ENCODE peak calls at places on chromosomes 2 and 18, in four cellular contexts. One of them, this sample, is unnamed.
A peak's percentile ranks its signal among the peaks of the same experiment; 100 is the strongest.

GRCh38 chr2:18980778-18981104 is 377.7 kb downstream of the OSR1 start:
- DNase-seq in activated effector memory CD4-positive, alpha-beta T cell treated with Interleukin-2 at 50 U/mL for 16 hours: no peak
- DNase-seq in posterior cingulate gyrus: no peak
- DNase-seq in endothelial cell: no peak
- DNase-seq in this sample: no peak

GRCh38 chr2:225090746-225091145 is 48.5 kb upstream of the DOCK10 start:
- DNase-seq in posterior cingulate gyrus: no peak
- DNase-seq in endothelial cell: no peak
- DNase-seq in activated effector memory CD4-positive, alpha-beta T cell treated with Interleukin-2 at 50 U/mL for 16 hours: no peak
- DNase-seq in this sample: no peak

GRCh38 chr2:10407432-10407831 is 40.7 kb downstream of the ODC1 start:
- DNase-seq in posterior cingulate gyrus: no peak
- DNase-seq in activated effector memory CD4-positive, alpha-beta T cell treated with Interleukin-2 at 50 U/mL for 16 hours: no peak
- DNase-seq in endothelial cell: no peak
- DNase-seq in this sample: no peak

GRCh38 chr2:200862532-200863000 is 1.9 kb downstream of the CLK1 start:
- DNase-seq in posterior cingulate gyrus: no peak
- DNase-seq in endothelial cell: no peak
- DNase-seq in activated effector memory CD4-positive, alpha-beta T cell treated with Interleukin-2 at 50 U/mL for 16 hours: peak; percentile 18
- DNase-seq in this sample: peak; percentile 75

GRCh38 chr2:241135737-241136136 is 13.5 kb downstream of the PASK start:
- DNase-seq in activated effector memory CD4-positive, alpha-beta T cell treated with Interleukin-2 at 50 U/mL for 16 hours: no peak
- DNase-seq in endothelial cell: no peak
- DNase-seq in posterior cingulate gyrus: no peak
- DNase-seq in this sample: no peak

GRCh38 chr2:161010503-161010902 is 149.7 kb upstream of the TANK start:
- DNase-seq in posterior cingulate gyrus: no peak
- DNase-seq in activated effector memory CD4-positive, alpha-beta T cell treated with Interleukin-2 at 50 U/mL for 16 hours: no peak
- DNase-seq in endothelial cell: no peak
- DNase-seq in this sample: no peak

GRCh38 chr2:221095381-221095780 is 476.7 kb downstream of the EPHA4 start:
- DNase-seq in activated effector memory CD4-positive, alpha-beta T cell treated with Interleukin-2 at 50 U/mL for 16 hours: no peak
- DNase-seq in endothelial cell: no peak
- DNase-seq in posterior cingulate gyrus: no peak
- DNase-seq in this sample: no peak

GRCh38 chr18:79720359-79720733 is 40.7 kb downstream of the CTDP1 start:
- DNase-seq in endothelial cell: no peak
- DNase-seq in posterior cingulate gyrus: no peak
- DNase-seq in activated effector memory CD4-positive, alpha-beta T cell treated with Interleukin-2 at 50 U/mL for 16 hours: no peak
- DNase-seq in this sample: no peak

GRCh38 chr18:54233228-54233625 is 8.8 kb upstream of the MBD2 start:
- DNase-seq in posterior cingulate gyrus: no peak
- DNase-seq in endothelial cell: no peak
- DNase-seq in activated effector memory CD4-positive, alpha-beta T cell treated with Interleukin-2 at 50 U/mL for 16 hours: no peak
- DNase-seq in this sample: no peak

GRCh38 chr2:111061192-111061591 is 59.5 kb upstream of the BCL2L11 start:
- DNase-seq in endothelial cell: no peak
- DNase-seq in posterior cingulate gyrus: no peak
- DNase-seq in activated effector memory CD4-positive, alpha-beta T cell treated with Interleukin-2 at 50 U/mL for 16 hours: no peak
- DNase-seq in this sample: no peak

GRCh38 chr2:42824454-42824807 is 32.0 kb upstream of the HAAO start:
- DNase-seq in endothelial cell: no peak
- DNase-seq in posterior cingulate gyrus: no peak
- DNase-seq in activated effector memory CD4-positive, alpha-beta T cell treated with Interleukin-2 at 50 U/mL for 16 hours: no peak
- DNase-seq in this sample: no peak

GRCh38 chr2:237432484-237433092 is 18.6 kb upstream of the COL6A3 start:
- DNase-seq in activated effector memory CD4-positive, alpha-beta T cell treated with Interleukin-2 at 50 U/mL for 16 hours: peak; percentile 66
- DNase-seq in posterior cingulate gyrus: no peak
- DNase-seq in endothelial cell: no peak
- DNase-seq in this sample: peak; percentile 92

GRCh38 chr2:207394812-207395534 is 134.8 kb upstream of the CREB1 start:
- DNase-seq in activated effector memory CD4-positive, alpha-beta T cell treated with Interleukin-2 at 50 U/mL for 16 hours: no peak
- DNase-seq in endothelial cell: no peak
- DNase-seq in posterior cingulate gyrus: no peak
- DNase-seq in this sample: peak; percentile 98

GRCh38 chr2:120881981-120882788 is 146.5 kb downstream of the GLI2 start:
- DNase-seq in posterior cingulate gyrus: no peak
- DNase-seq in endothelial cell: no peak
- DNase-seq in activated effector memory CD4-positive, alpha-beta T cell treated with Interleukin-2 at 50 U/mL for 16 hours: no peak
- DNase-seq in this sample: no peak

GRCh38 chr2:204538179-204539009 is 6.9 kb upstream of the PARD3B start:
- DNase-seq in endothelial cell: peak; percentile 40
- DNase-seq in activated effector memory CD4-positive, alpha-beta T cell treated with Interleukin-2 at 50 U/mL for 16 hours: no peak
- DNase-seq in posterior cingulate gyrus: no peak
- DNase-seq in this sample: peak; percentile 7

GRCh38 chr2:67716895-67717294 is 319.8 kb downstream of the ETAA1 start:
- DNase-seq in activated effector memory CD4-positive, alpha-beta T cell treated with Interleukin-2 at 50 U/mL for 16 hours: no peak
- DNase-seq in posterior cingulate gyrus: no peak
- DNase-seq in endothelial cell: no peak
- DNase-seq in this sample: no peak